ENCODE peak calls at places on chromosomes 5 and 9, in four cellular contexts. One of them, this sample, is unnamed.
A peak's percentile ranks its signal among the peaks of the same experiment; 100 is the strongest.

GRCh38 chr9:137534256-137535119 is 15.7 kb downstream of the PNPLA7 start:
- DNase-seq in A549: peak; percentile 74
- DNase-seq in K562: peak; percentile 86
- DNase-seq in HepG2: peak; percentile 81
- DNase-seq in this sample: no peak

GRCh38 chr5:135644816-135645215 is 66.0 kb upstream of the CXCL14 start:
- DNase-seq in A549: no peak
- DNase-seq in K562: no peak
- DNase-seq in HepG2: no peak
- DNase-seq in this sample: no peak

GRCh38 chr9:77999231-77999631 is 32.4 kb downstream of the GNAQ start:
- DNase-seq in A549: no peak
- DNase-seq in K562: no peak
- DNase-seq in HepG2: no peak
- DNase-seq in this sample: no peak

GRCh38 chr9:17757816-17758215 is 178.9 kb downstream of the SH3GL2 start:
- DNase-seq in A549: no peak
- DNase-seq in K562: no peak
- DNase-seq in HepG2: no peak
- DNase-seq in this sample: no peak

GRCh38 chr5:139658928-139659667 is 10.9 kb downstream of the CXXC5 start:
- DNase-seq in A549: peak; percentile 70
- DNase-seq in K562: peak; percentile 58
- DNase-seq in HepG2: no peak
- DNase-seq in this sample: no peak

GRCh38 chr5:62354028-62354874 is 48.2 kb downstream of the KIF2A start:
- DNase-seq in A549: peak; percentile 69
- DNase-seq in K562: peak; percentile 54
- DNase-seq in HepG2: peak; percentile 51
- DNase-seq in this sample: no peak

GRCh38 chr5:130923543-130924159 is 241.4 kb downstream of the HINT1 start:
- DNase-seq in A549: no peak
- DNase-seq in K562: no peak
- DNase-seq in HepG2: no peak
- DNase-seq in this sample: no peak

GRCh38 chr9:87862536-87863268 is 20.0 kb upstream of the SPATA31E1 start:
- DNase-seq in A549: peak; percentile 73
- DNase-seq in K562: no peak
- DNase-seq in HepG2: no peak
- DNase-seq in this sample: no peak

GRCh38 chr9:2180704-2181103 is 165.6 kb downstream of the SMARCA2 start:
- DNase-seq in A549: no peak
- DNase-seq in K562: no peak
- DNase-seq in HepG2: no peak
- DNase-seq in this sample: no peak

GRCh38 chr5:178322736-178323540 is 90.3 kb upstream of the PHYKPL start:
- DNase-seq in A549: no peak
- DNase-seq in K562: no peak
- DNase-seq in HepG2: no peak
- DNase-seq in this sample: no peak

GRCh38 chr5:100790951-100791350 is 112.1 kb downstream of the ST8SIA4 start:
- DNase-seq in A549: no peak
- DNase-seq in K562: no peak
- DNase-seq in HepG2: no peak
- DNase-seq in this sample: no peak

GRCh38 chr5:158451983-158452710 is 593.2 kb upstream of the CLINT1 start:
- DNase-seq in A549: no peak
- DNase-seq in K562: no peak
- DNase-seq in HepG2: no peak
- DNase-seq in this sample: no peak

GRCh38 chr5:58244819-58245478 is 214.9 kb downstream of the PLK2 start:
- DNase-seq in A549: no peak
- DNase-seq in K562: no peak
- DNase-seq in HepG2: no peak
- DNase-seq in this sample: no peak

GRCh38 chr5:55902696-55903095 is 51.5 kb downstream of the IL31RA start:
- DNase-seq in A549: no peak
- DNase-seq in K562: no peak
- DNase-seq in HepG2: no peak
- DNase-seq in this sample: no peak

GRCh38 chr5:137037848-137038247 is 461.3 kb downstream of the SPOCK1 start:
- DNase-seq in A549: no peak
- DNase-seq in K562: no peak
- DNase-seq in HepG2: no peak
- DNase-seq in this sample: no peak
- TF ChIP-seq NR3C1 in A549: no peak
- TF ChIP-seq NR3C1 in K562: no peak
- TF ChIP-seq NR3C1 in HepG2: no peak
- TF ChIP-seq NR3C1 in this sample: no peak

GRCh38 chr9:12884736-12885395 is 110.0 kb downstream of the LURAP1L start:
- DNase-seq in A549: peak; percentile 86
- DNase-seq in K562: peak; percentile 0
- DNase-seq in HepG2: peak; percentile 36
- DNase-seq in this sample: no peak
- TF ChIP-seq NR3C1 in A549: no peak
- TF ChIP-seq NR3C1 in K562: no peak
- TF ChIP-seq NR3C1 in HepG2: no peak
- TF ChIP-seq NR3C1 in this sample: no peak

GRCh38 chr9:94511943-94512265 is 43.0 kb upstream of the PCAT7 start:
- DNase-seq in A549: no peak
- DNase-seq in K562: no peak
- DNase-seq in HepG2: no peak
- DNase-seq in this sample: no peak
- TF ChIP-seq NR3C1 in A549: no peak
- TF ChIP-seq NR3C1 in K562: no peak
- TF ChIP-seq NR3C1 in HepG2: no peak
- TF ChIP-seq NR3C1 in this sample: no peak

GRCh38 chr5:161096006-161096405 is 244.0 kb upstream of the ATP10B start:
- DNase-seq in A549: no peak
- DNase-seq in K562: no peak
- DNase-seq in HepG2: peak; percentile 24
- DNase-seq in this sample: no peak

GRCh38 chr5:161089569-161089968 is 237.6 kb upstream of the ATP10B start:
- DNase-seq in A549: no peak
- DNase-seq in K562: no peak
- DNase-seq in HepG2: no peak
- DNase-seq in this sample: no peak

GRCh38 chr5:161094411-161094810 is 242.4 kb upstream of the ATP10B start:
- DNase-seq in A549: no peak
- DNase-seq in K562: no peak
- DNase-seq in HepG2: no peak
- DNase-seq in this sample: no peak

GRCh38 chr5:161096591-161096990 is 244.6 kb upstream of the ATP10B start:
- DNase-seq in A549: no peak
- DNase-seq in K562: no peak
- DNase-seq in HepG2: no peak
- DNase-seq in this sample: no peak

GRCh38 chr5:161093105-161093504 is 241.1 kb upstream of the ATP10B start:
- DNase-seq in A549: no peak
- DNase-seq in K562: no peak
- DNase-seq in HepG2: no peak
- DNase-seq in this sample: no peak
- TF ChIP-seq NR3C1 in A549: no peak
- TF ChIP-seq NR3C1 in K562: no peak
- TF ChIP-seq NR3C1 in HepG2: no peak
- TF ChIP-seq NR3C1 in this sample: no peak

GRCh38 chr5:657570-657969 is 35.6 kb downstream of the TPPP start:
- DNase-seq in A549: no peak
- DNase-seq in K562: peak; percentile 88
- DNase-seq in HepG2: no peak
- DNase-seq in this sample: no peak

GRCh38 chr5:661891-662750 is 31.0 kb downstream of the TPPP start:
- DNase-seq in A549: no peak
- DNase-seq in K562: no peak
- DNase-seq in HepG2: no peak
- DNase-seq in this sample: no peak

GRCh38 chr5:658103-658502 is 35.0 kb downstream of the TPPP start:
- DNase-seq in A549: no peak
- DNase-seq in K562: peak; percentile 28
- DNase-seq in HepG2: no peak
- DNase-seq in this sample: no peak

GRCh38 chr5:660491-661030 is 32.6 kb downstream of the TPPP start:
- DNase-seq in A549: no peak
- DNase-seq in K562: no peak
- DNase-seq in HepG2: no peak
- DNase-seq in this sample: no peak

GRCh38 chr5:659496-660263 is 33.5 kb downstream of the TPPP start:
- DNase-seq in A549: no peak
- DNase-seq in K562: no peak
- DNase-seq in HepG2: no peak
- DNase-seq in this sample: no peak
- TF ChIP-seq NR3C1 in A549: no peak
- TF ChIP-seq NR3C1 in K562: no peak
- TF ChIP-seq NR3C1 in HepG2: no peak
- TF ChIP-seq NR3C1 in this sample: no peak